ENCODE peak calls at places on chromosomes 12 and 14, in four cellular contexts. One of them, this sample, is unnamed.

GRCh38 chr12:123942277-123942653 is 30.4 kb downstream of the CCDC92 start:
- DNase-seq in AG08395: peak; percentile 86
- DNase-seq in germinal center: no peak
- DNase-seq in ovary: no peak
- DNase-seq in this sample: no peak

GRCh38 chr12:28830491-28830890 is 318.6 kb upstream of the FAR2 start:
- DNase-seq in AG08395: no peak
- DNase-seq in ovary: no peak
- DNase-seq in germinal center: no peak
- DNase-seq in this sample: no peak

GRCh38 chr12:54125950-54126695 is 62.7 kb downstream of the SMUG1 start:
- DNase-seq in germinal center: no peak
- DNase-seq in AG08395: peak; percentile 66
- DNase-seq in ovary: peak; percentile 67
- DNase-seq in this sample: no peak

GRCh38 chr12:109065154-109065852 is 12.9 kb downstream of the USP30 start:
- DNase-seq in ovary: peak; percentile 59
- DNase-seq in germinal center: no peak
- DNase-seq in AG08395: no peak
- DNase-seq in this sample: no peak

GRCh38 chr12:75900781-75901254 is 130.8 kb downstream of the PHLDA1 start:
- DNase-seq in AG08395: no peak
- DNase-seq in germinal center: no peak
- DNase-seq in ovary: no peak
- DNase-seq in this sample: no peak

GRCh38 chr12:40016960-40017359 is 88.9 kb downstream of the SLC2A13 start:
- DNase-seq in AG08395: peak; percentile 7
- DNase-seq in germinal center: no peak
- DNase-seq in ovary: no peak
- DNase-seq in this sample: no peak

GRCh38 chr14:103894034-103894722 is 34.1 kb upstream of the TDRD9 start:
- DNase-seq in germinal center: no peak
- DNase-seq in ovary: no peak
- DNase-seq in AG08395: no peak
- DNase-seq in this sample: no peak

GRCh38 chr12:106871477-106871876 is 84.2 kb upstream of the TMEM263 start:
- DNase-seq in AG08395: peak; percentile 44
- DNase-seq in ovary: no peak
- DNase-seq in germinal center: no peak
- DNase-seq in this sample: no peak

GRCh38 chr14:95496111-95496681 is 20.3 kb downstream of the SYNE3 start:
- DNase-seq in germinal center: no peak
- DNase-seq in ovary: no peak
- DNase-seq in AG08395: peak; percentile 51
- DNase-seq in this sample: no peak

GRCh38 chr12:93348568-93349435 is 28.9 kb upstream of the NUDT4 start:
- DNase-seq in AG08395: no peak
- DNase-seq in ovary: no peak
- DNase-seq in germinal center: no peak
- DNase-seq in this sample: no peak

GRCh38 chr12:112841240-112841639 is 49.7 kb downstream of the RPH3A start:
- DNase-seq in ovary: no peak
- DNase-seq in germinal center: no peak
- DNase-seq in AG08395: no peak
- DNase-seq in this sample: no peak

GRCh38 chr12:23775208-23775607 is 174.3 kb downstream of the SOX5 start:
- DNase-seq in AG08395: no peak
- DNase-seq in germinal center: no peak
- DNase-seq in ovary: no peak
- DNase-seq in this sample: no peak

GRCh38 chr14:67487937-67488893 is at the start of gene TMEM229B:
- DNase-seq in AG08395: peak; percentile 35
- DNase-seq in ovary: peak; percentile 39
- DNase-seq in germinal center: peak; percentile 92
- DNase-seq in this sample: peak; percentile 90

GRCh38 chr12:26156996-26157395 is 32.2 kb upstream of the BHLHE41 start:
- DNase-seq in AG08395: no peak
- DNase-seq in ovary: no peak
- DNase-seq in germinal center: no peak
- DNase-seq in this sample: no peak

GRCh38 chr12:95380997-95381786 is 92.8 kb upstream of the METAP2 start:
- DNase-seq in AG08395: no peak
- DNase-seq in ovary: no peak
- DNase-seq in germinal center: no peak
- DNase-seq in this sample: no peak

GRCh38 chr14:85528882-85529585 is 910 bp upstream of the FLRT2 start:
- DNase-seq in AG08395: peak; percentile 40
- DNase-seq in ovary: peak; percentile 44
- DNase-seq in germinal center: no peak
- DNase-seq in this sample: no peak

GRCh38 chr14:95547626-95548327 is 12.9 kb downstream of the GLRX5 start:
- DNase-seq in AG08395: peak; percentile 16
- DNase-seq in germinal center: no peak
- DNase-seq in ovary: no peak
- DNase-seq in this sample: no peak

GRCh38 chr12:2052861-2053674 is at the start of gene CACNA1C:
- DNase-seq in ovary: peak; percentile 79
- DNase-seq in AG08395: peak; percentile 82
- DNase-seq in germinal center: peak; percentile 36
- DNase-seq in this sample: no peak

GRCh38 chr12:20477691-20478090 is 109.4 kb downstream of the PDE3A start:
- DNase-seq in germinal center: no peak
- DNase-seq in ovary: no peak
- DNase-seq in AG08395: no peak
- DNase-seq in this sample: no peak

GRCh38 chr12:120276734-120277133 is 11.2 kb upstream of the PXN start:
- DNase-seq in germinal center: no peak
- DNase-seq in ovary: no peak
- DNase-seq in AG08395: no peak
- DNase-seq in this sample: no peak